ENCODE peak calls at places on chromosome 17, in six cellular contexts. W is H1, A is IMR-90, Q is trophoblast cell, G is neuronal stem cell, M is mesenchymal stem cell. S is an unnamed sample.

GRCh38 chr17:60135951-60136666 is 13.7 kb upstream of the CA4 start:
- DNase-seq in A (no peak), G (no peak), M (no peak), W (peak; percentile 24), Q (no peak), S (no peak)

GRCh38 chr17:44324571-44325275 is at the start of gene SLC25A39:
- DNase-seq in Q (peak; percentile 90), A (peak; percentile 93), G (peak; percentile 88), W (peak; percentile 98), M (peak; percentile 93), S (peak; percentile 96)

GRCh38 chr17:32486091-32486700 is 597 bp upstream of the CDK5R1 start:
- DNase-seq in A (peak; percentile 61), Q (peak; percentile 72), G (peak; percentile 77), W (peak; percentile 81), M (peak; percentile 65), S (peak; percentile 88)

GRCh38 chr17:60333628-60334031 is 58.3 kb downstream of the USP32 start:
- DNase-seq in A (peak; percentile 36), M (peak; percentile 38), G (no peak), W (no peak), Q (no peak), S (no peak)

GRCh38 chr17:81127526-81128177 is 37.7 kb upstream of the PVALEF start:
- DNase-seq in M (no peak), Q (no peak), A (no peak), W (no peak), G (no peak), S (no peak)

GRCh38 chr17:2955931-2956582 is 107.3 kb downstream of the OR1D5 start:
- DNase-seq in W (no peak), M (no peak), Q (peak; percentile 15), A (no peak), G (no peak), S (no peak)

GRCh38 chr17:75576661-75577060 is 10.9 kb upstream of the MYO15B start:
- DNase-seq in A (no peak), Q (no peak), W (no peak), M (no peak), G (no peak), S (no peak)

GRCh38 chr17:47736501-47737211 is 3.6 kb downstream of the TBX21 start:
- DNase-seq in A (no peak), G (no peak), Q (no peak), M (no peak), W (peak; percentile 22), S (peak; percentile 19)

GRCh38 chr17:49031965-49032928 is 35.1 kb downstream of the IGF2BP1 start:
- DNase-seq in A (peak; percentile 81), M (peak; percentile 89), W (peak; percentile 60), Q (peak; percentile 31), G (peak; percentile 83), S (peak; percentile 81)

GRCh38 chr17:66255527-66255971 is 26.3 kb upstream of the APOH start:
- DNase-seq in G (no peak), A (no peak), Q (no peak), M (no peak), W (no peak), S (no peak)

GRCh38 chr17:83050651-83051422 is 28.6 kb upstream of the METRNL start:
- DNase-seq in A (no peak), G (no peak), Q (no peak), M (no peak), W (peak; percentile 58), S (peak; percentile 76)

GRCh38 chr17:70375813-70376448 is 206.6 kb downstream of the KCNJ2 start:
- DNase-seq in A (no peak), M (no peak), G (no peak), Q (no peak), W (no peak), S (no peak)

GRCh38 chr17:31480067-31480466 is 88.6 kb downstream of the RAB11FIP4 start:
- DNase-seq in G (no peak), W (no peak), A (no peak), M (no peak), Q (no peak), S (no peak)

GRCh38 chr17:82647593-82648164 is 565 bp downstream of the WDR45B start:
- DNase-seq in G (peak; percentile 23), M (peak; percentile 70), W (no peak), Q (peak; percentile 8), A (no peak), S (no peak)

GRCh38 chr17:55190748-55191147 is 74.0 kb upstream of the HLF start:
- DNase-seq in A (no peak), Q (no peak), W (no peak), M (no peak), G (no peak), S (no peak)

GRCh38 chr17:50560931-50561750 is 626 bp downstream of the CACNA1G start:
- DNase-seq in Q (no peak), A (no peak), G (no peak), W (peak; percentile 75), M (no peak), S (peak; percentile 51)

GRCh38 chr17:12887088-12887487 is 97.8 kb downstream of the ARHGAP44 start:
- DNase-seq in A (no peak), G (no peak), Q (no peak), W (no peak), M (no peak), S (no peak)

GRCh38 chr17:12877953-12878669 is 88.8 kb downstream of the ARHGAP44 start:
- DNase-seq in M (no peak), G (no peak), A (no peak), Q (no peak), W (no peak), S (no peak)

GRCh38 chr17:12883472-12883871 is 94.2 kb downstream of the ARHGAP44 start:
- DNase-seq in W (no peak), A (no peak), Q (no peak), G (no peak), M (no peak), S (no peak)
- H3K14ac ChIP-seq in W (no peak overlapping the region), A (no peak overlapping the region), Q (no peak overlapping the region), G (no peak overlapping the region), M (no peak overlapping the region), S (no peak overlapping the region)

DNA sequence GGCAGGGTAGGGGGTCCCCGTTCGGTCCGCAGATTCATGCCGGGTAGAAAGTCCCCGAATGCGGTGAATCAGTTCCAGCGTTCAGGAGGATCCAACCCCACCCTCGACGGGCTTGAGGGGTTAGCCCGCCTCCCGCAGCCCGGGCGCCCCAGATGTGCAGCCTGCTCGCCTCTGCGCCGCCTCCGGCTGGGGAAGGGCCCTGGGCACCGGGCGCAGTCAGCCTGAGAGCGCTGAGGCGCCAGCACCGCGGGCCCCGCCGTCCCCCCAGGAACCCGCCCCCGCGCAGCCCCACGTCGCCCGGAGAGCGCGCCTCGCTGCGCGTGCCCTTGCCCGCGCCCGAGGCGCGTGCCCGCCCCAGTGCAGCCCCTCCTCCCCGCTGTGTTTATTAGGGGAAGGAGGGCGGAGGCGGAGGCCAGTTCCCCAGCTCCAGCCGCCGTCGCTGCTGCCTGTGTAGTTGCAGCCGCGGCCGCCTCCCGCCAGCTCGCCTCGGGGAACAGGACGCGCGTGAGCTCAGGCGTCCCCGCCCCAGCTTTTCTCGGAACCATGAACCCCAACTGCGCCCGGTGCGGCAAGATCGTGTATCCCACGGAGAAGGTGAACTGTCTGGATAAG is at the start of gene LASP1:
- DNase-seq in M (peak; percentile 89), W (peak; percentile 84), A (peak; percentile 87), Q (peak; percentile 78), G (peak; percentile 83), S (no peak)
- H3K4ac ChIP-seq in M (peak within 1 kb of the TSS; percentile 100), W (peak within 1 kb of the TSS; percentile 89), A (peak within 1 kb of the TSS; percentile 97), Q (peak within 1 kb of the TSS; percentile 99), G (peak within 1 kb of the TSS; percentile 81), S (no peak within 1 kb of the TSS)

GRCh38 chr17:28505986-28506665 is at the start of gene FOXN1:
- DNase-seq in G (no peak), M (no peak), A (no peak), Q (no peak), W (no peak), S (no peak)

GRCh38 chr17:28508325-28508724 is 2.2 kb downstream of the FOXN1 start:
- DNase-seq in M (no peak), Q (no peak), G (no peak), W (no peak), A (no peak), S (no peak)

GRCh38 chr17:28509784-28510183 is 3.6 kb downstream of the FOXN1 start:
- DNase-seq in Q (no peak), M (no peak), G (no peak), W (no peak), A (no peak), S (no peak)

GRCh38 chr17:28506763-28507487 is 777 bp downstream of the FOXN1 start:
- DNase-seq in W (no peak), G (no peak), A (no peak), M (no peak), Q (no peak), S (no peak)

DNA sequence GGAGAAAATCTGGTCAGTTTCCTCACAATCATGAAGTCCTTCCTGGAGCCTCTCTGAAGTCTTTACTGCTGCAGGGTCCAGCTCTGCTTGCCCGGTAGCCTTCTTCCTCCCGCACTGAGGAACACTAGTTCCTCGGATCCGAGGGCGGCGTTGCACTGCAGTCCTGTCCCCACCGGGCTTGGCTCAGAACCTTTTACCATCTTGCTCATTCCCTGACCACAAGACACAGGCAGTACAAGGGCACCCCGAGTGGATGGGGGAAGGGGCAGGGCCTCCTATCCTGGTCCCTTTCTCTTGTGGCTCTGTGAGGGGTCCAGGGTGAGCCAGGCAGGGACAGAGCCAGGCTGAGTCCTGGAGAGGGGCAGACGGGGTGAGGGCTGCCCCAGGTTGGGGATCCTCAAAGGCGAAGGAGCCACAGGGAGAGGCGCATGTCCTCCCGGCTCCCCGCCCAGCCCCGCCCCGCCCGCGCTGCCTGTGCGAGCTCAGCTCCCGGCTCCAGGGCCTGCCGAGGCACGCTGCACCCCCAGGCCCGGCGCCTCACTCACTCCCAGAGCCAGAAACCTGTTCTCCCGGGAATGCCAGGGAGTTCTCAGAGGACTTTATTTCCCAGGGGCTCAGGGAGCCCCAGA is 1.5 kb downstream of the FOXN1 start:
- DNase-seq in W (peak; percentile 65), A (no peak), M (no peak), Q (no peak), G (no peak), S (peak; percentile 52)
- H3K23ac ChIP-seq in W (no peak overlapping the region), A (no peak overlapping the region), M (no peak overlapping the region), Q (no peak overlapping the region), G (peak overlapping the region; percentile 62), S (no peak overlapping the region)

DNA sequence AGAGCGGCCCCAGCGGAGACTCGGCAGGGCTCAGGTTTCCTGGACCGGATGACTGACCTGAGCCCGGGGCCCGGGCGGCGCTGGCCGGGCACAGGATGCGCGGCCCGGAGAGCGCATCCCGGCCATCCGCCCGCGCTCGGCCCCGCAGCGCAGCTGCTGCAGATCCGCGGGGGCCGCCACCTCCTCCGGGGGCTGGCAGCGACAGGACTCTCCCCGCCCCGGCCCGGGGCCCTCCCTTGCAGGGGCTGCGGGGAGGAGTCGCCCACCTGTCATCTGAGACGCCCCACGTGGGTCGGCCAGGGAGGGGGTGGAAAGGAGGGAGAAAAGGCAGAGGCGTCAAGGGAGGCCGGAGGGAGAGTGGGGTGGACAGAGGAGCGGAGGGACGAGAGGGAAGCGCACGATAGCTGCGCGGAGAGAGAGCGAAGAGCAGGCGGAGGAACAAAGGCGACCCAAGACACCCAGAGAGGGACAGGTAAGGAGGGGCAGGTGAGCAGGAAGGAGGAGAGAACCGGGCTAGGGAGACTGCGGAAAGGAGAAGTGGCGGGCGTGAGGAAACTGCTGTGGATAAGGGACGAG is 471 bp upstream of the PRKAR1A start:
- DNase-seq in M (peak; percentile 83), W (peak; percentile 85), A (peak; percentile 65), G (peak; percentile 85), Q (peak; percentile 56), S (peak; percentile 91)
- H3K14ac ChIP-seq in M (peak overlapping the region; percentile 68), W (no peak overlapping the region), A (peak overlapping the region; percentile 76), G (no peak overlapping the region), Q (peak overlapping the region; percentile 87), S (peak overlapping the region; percentile 91)

GRCh38 chr17:74244128-74244527 is 29.9 kb upstream of the DNAI2 start:
- DNase-seq in M (no peak), W (no peak), G (no peak), Q (no peak), A (no peak), S (no peak)
- H3K4ac ChIP-seq in M (no peak overlapping the region), W (no peak overlapping the region), G (no peak overlapping the region), Q (no peak overlapping the region), A (no peak overlapping the region), S (no peak overlapping the region)